ENCODE peak calls at places on chromosomes 13 and 19, in ten cellular contexts. E, J, S, U, G, C, O, N, H and R are unnamed samples. For H3K36me3, the result is how much of the 10 kb centered on the place peaks cover.

GRCh38 chr19:48961673-48962028 is 3.5 kb upstream of the FTL start:
- DNase-seq in E (no peak), J (no peak), S (no peak), U (no peak), G (no peak), C (no peak), O (no peak), N (no peak), H (no peak), R (no peak)

GRCh38 chr13:87123987-87124784 is 547.0 kb upstream of the SLITRK5 start:
- DNase-seq in E (peak), J (peak), S (no peak), U (peak), G (peak), C (no peak), O (no peak), N (no peak), H (peak), R (no peak)

GRCh38 chr19:19098084-19098702 is 34.4 kb downstream of the SLC25A42 start:
- DNase-seq in E (no peak), J (no peak), S (no peak), U (no peak), G (no peak), C (no peak), O (no peak), N (no peak), H (no peak), R (no peak)

GRCh38 chr19:3243851-3244700 is 19.6 kb downstream of the CELF5 start:
- DNase-seq in E (peak), J (peak), S (no peak), U (peak), G (peak), C (no peak), O (no peak), N (peak), H (peak), R (peak)

GRCh38 chr13:95862401-95862800 is 185.5 kb downstream of the DNAJC3 start:
- DNase-seq in E (no peak), J (no peak), S (no peak), U (no peak), G (no peak), C (no peak), O (no peak), N (no peak), H (no peak), R (no peak)

GRCh38 chr19:19214892-19215291 is 3.1 kb downstream of the NCAN start:
- DNase-seq in E (no peak), J (no peak), S (no peak), U (peak), G (peak), C (no peak), O (no peak), N (peak), H (peak), R (peak)

GRCh38 chr19:38862321-38863059 is 12.7 kb upstream of the HNRNPL start:
- DNase-seq in E (no peak), J (no peak), S (no peak), U (no peak), G (peak), C (peak), O (no peak), N (no peak), H (peak), R (no peak)

GRCh38 chr13:33260168-33261098 is 25.1 kb downstream of the STARD13 start:
- DNase-seq in E (no peak), J (no peak), S (no peak), U (no peak), G (no peak), C (no peak), O (no peak), N (no peak), H (peak), R (no peak)

GRCh38 chr19:7734220-7735203 is 2.6 kb upstream of the CLEC4G start:
- DNase-seq in E (no peak), J (no peak), S (no peak), U (no peak), G (no peak), C (no peak), O (no peak), N (no peak), H (peak), R (no peak)

GRCh38 chr19:7706188-7706530 is 4.2 kb upstream of the FCER2 start:
- DNase-seq in E (no peak), J (no peak), S (no peak), U (no peak), G (no peak), C (no peak), O (no peak), N (no peak), H (no peak), R (no peak)

GRCh38 chr13:111947876-111948275 is 119.1 kb upstream of the SOX1 start:
- DNase-seq in E (no peak), J (no peak), S (no peak), U (no peak), G (no peak), C (no peak), O (no peak), N (no peak), H (no peak), R (no peak)

GRCh38 chr13:111904701-111905608 is 162.0 kb upstream of the SOX1 start:
- DNase-seq in E (no peak), J (no peak), S (no peak), U (no peak), G (no peak), C (no peak), O (no peak), N (no peak), H (no peak), R (no peak)

GRCh38 chr13:104980571-104980970 is 1554.9 kb downstream of the EFNB2 start:
- DNase-seq in E (no peak), J (no peak), S (no peak), U (no peak), G (no peak), C (no peak), O (no peak), N (no peak), H (no peak), R (no peak)

GRCh38 chr13:26819067-26819466 is 58.5 kb upstream of the GPR12 start:
- DNase-seq in E (no peak), J (no peak), S (no peak), U (no peak), G (peak), C (no peak), O (no peak), N (no peak), H (no peak), R (no peak)

GRCh38 chr13:38530492-38530891 is 156.4 kb upstream of the FREM2 start:
- DNase-seq in E (no peak), J (no peak), S (no peak), U (no peak), G (no peak), C (no peak), O (no peak), N (no peak), H (peak), R (no peak)

GRCh38 chr13:98080280-98080679 is 62.6 kb upstream of the FARP1 start:
- DNase-seq in E (no peak), J (no peak), S (no peak), U (no peak), G (no peak), C (no peak), O (no peak), N (no peak), H (no peak), R (no peak)

GRCh38 chr13:51147732-51148131 is 36.7 kb upstream of the C13orf42 start:
- DNase-seq in E (no peak), J (no peak), S (no peak), U (peak), G (no peak), C (no peak), O (no peak), N (no peak), H (no peak), R (no peak)

GRCh38 chr13:102817907-102818306 is 19.0 kb downstream of the BIVM start:
- DNase-seq in E (no peak), J (peak), S (no peak), U (peak), G (no peak), C (no peak), O (no peak), N (no peak), H (no peak), R (no peak)

GRCh38 chr13:20301391-20302071 is 69.4 kb upstream of the GJB6 start:
- DNase-seq in E (no peak), J (no peak), S (no peak), U (peak), G (peak), C (no peak), O (peak), N (no peak), H (peak), R (no peak)

GRCh38 chr13:96551540-96551939 is 442.7 kb downstream of the OXGR1 start:
- DNase-seq in E (no peak), J (peak), S (no peak), U (peak), G (no peak), C (no peak), O (no peak), N (no peak), H (no peak), R (no peak)

GRCh38 chr19:9936151-9937000 is at the start of gene OLFM2:
- DNase-seq in E (no peak), J (no peak), S (peak), U (peak), G (no peak), C (peak), O (no peak), N (no peak), H (no peak), R (no peak)

GRCh38 chr13:33262069-33262487 is 23.5 kb downstream of the STARD13 start:
- DNase-seq in E (no peak), J (no peak), S (no peak), U (peak), G (no peak), C (peak), O (no peak), N (no peak), H (no peak), R (no peak)

GRCh38 chr13:67421475-67421874 is 191.3 kb upstream of the PCDH9 start:
- DNase-seq in E (no peak), J (no peak), S (no peak), U (no peak), G (no peak), C (no peak), O (no peak), N (no peak), H (no peak), R (no peak)

GRCh38 chr13:37870895-37871550 is 1.5 kb upstream of the TRPC4 start:
- DNase-seq in E (peak), J (peak), S (no peak), U (peak), G (no peak), C (no peak), O (no peak), N (no peak), H (peak), R (no peak)

GRCh38 chr13:50390503-50391248 is 375.4 kb downstream of the KCNRG start:
- DNase-seq in E (no peak), J (no peak), S (no peak), U (no peak), G (no peak), C (no peak), O (no peak), N (no peak), H (no peak), R (no peak)

GRCh38 chr13:95023405-95023804 is 277.8 kb downstream of the ABCC4 start:
- DNase-seq in E (no peak), J (peak), S (no peak), U (peak), G (no peak), C (no peak), O (no peak), N (no peak), H (no peak), R (no peak)

GRCh38 chr19:18932216-18932841 is 8.7 kb downstream of the HOMER3 start:
- DNase-seq in E (no peak), J (no peak), S (peak), U (peak), G (peak), C (peak), O (peak), N (peak), H (peak), R (peak)

GRCh38 chr19:3413796-3414327 is 47.5 kb downstream of the NFIC start:
- DNase-seq in E (no peak), J (no peak), S (no peak), U (no peak), G (no peak), C (no peak), O (no peak), N (no peak), H (no peak), R (no peak)

GRCh38 chr13:44756411-44756810 is 180.3 kb upstream of the TSC22D1 start:
- DNase-seq in E (no peak), J (no peak), S (no peak), U (no peak), G (no peak), C (no peak), O (no peak), N (no peak), H (peak), R (no peak)

GRCh38 chr19:40584007-40584406 is 7.3 kb downstream of the SHKBP1 start:
- DNase-seq in E (peak), J (no peak), S (no peak), U (no peak), G (no peak), C (no peak), O (no peak), N (no peak), H (no peak), R (no peak)

GRCh38 chr13:50636007-50636704 is 207.3 kb downstream of the DLEU7 start:
- DNase-seq in E (no peak), J (no peak), S (no peak), U (peak), G (no peak), C (peak), O (no peak), N (no peak), H (peak), R (peak)

GRCh38 chr19:3573162-3573857 is 566 bp downstream of the HMG20B start:
- DNase-seq in E (no peak), J (no peak), S (no peak), U (no peak), G (no peak), C (no peak), O (no peak), N (no peak), H (no peak), R (peak)

DNA sequence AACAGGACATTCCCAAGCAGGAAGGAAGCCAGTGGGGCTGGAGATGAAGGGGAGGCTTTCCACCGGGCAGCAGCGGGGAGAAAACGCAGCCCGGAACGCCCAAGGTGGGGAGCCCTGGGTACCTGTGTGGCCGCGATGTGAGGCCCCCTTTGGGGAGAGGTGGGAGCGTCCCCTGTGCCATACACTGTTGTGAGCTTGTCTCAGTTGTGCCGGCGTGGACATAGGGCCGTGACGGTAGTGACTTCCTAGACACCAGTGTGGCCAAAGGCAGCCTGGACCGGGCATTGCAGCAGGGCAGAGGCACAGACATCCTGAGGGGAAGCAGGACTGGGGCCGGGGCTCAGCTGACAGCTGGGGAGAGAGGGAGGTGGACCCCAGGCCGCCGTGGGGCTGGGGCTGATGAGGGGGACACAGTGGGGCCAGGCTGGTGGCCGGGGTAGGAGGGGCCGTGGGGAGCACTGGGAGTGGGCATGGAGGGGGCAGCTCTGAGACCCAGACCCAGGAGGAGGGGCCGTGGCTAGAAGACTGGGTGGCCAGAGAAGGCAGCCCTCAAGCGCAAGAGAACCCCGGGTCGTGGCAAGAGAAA is 38.5 kb upstream of the TFDP1 start:
- DNase-seq in E (no peak), J (no peak), S (no peak), U (no peak), G (no peak), C (no peak), O (no peak), N (no peak), H (no peak), R (no peak)
- H3K36me3 ChIP-seq in E (under half), J (under half), S (under half), U (under half), G (under half), C (under half), O (under half), N (under half), H (under half), R (under half)

GRCh38 chr19:15238639-15239155 is 6.4 kb upstream of the EPHX3 start:
- DNase-seq in E (no peak), J (no peak), S (no peak), U (peak), G (no peak), C (no peak), O (no peak), N (no peak), H (no peak), R (no peak)
- H3K36me3 ChIP-seq in E (half or more), J (under half), S (under half), U (under half), G (under half), C (under half), O (half or more), N (under half), H (under half), R (half or more)

DNA sequence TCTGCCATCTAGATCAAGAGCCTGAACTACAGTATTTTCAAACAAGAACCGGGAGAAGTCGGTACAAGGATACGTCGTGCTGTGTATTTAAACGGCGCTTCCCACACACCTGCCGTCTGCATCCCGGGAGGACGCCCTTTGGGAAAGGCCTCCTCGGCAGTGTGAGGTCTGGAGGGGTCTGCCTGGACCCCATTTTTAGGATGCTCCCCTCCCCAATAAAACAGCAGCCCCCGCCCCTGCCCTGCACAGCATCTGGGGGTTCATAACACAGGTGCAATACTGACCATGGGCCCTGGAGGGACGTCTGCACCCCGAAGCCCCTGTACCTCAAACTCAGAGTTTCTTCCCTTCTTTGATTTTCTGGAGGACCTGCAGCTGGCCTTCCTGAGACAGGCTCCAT is 4.1 kb upstream of the C13orf46 start:
- DNase-seq in E (no peak), J (no peak), S (no peak), U (no peak), G (no peak), C (no peak), O (no peak), N (no peak), H (no peak), R (no peak)
- H3K36me3 ChIP-seq in E (half or more), J (under half), S (half or more), U (under half), G (under half), C (under half), O (half or more), N (half or more), H (under half), R (under half)

DNA sequence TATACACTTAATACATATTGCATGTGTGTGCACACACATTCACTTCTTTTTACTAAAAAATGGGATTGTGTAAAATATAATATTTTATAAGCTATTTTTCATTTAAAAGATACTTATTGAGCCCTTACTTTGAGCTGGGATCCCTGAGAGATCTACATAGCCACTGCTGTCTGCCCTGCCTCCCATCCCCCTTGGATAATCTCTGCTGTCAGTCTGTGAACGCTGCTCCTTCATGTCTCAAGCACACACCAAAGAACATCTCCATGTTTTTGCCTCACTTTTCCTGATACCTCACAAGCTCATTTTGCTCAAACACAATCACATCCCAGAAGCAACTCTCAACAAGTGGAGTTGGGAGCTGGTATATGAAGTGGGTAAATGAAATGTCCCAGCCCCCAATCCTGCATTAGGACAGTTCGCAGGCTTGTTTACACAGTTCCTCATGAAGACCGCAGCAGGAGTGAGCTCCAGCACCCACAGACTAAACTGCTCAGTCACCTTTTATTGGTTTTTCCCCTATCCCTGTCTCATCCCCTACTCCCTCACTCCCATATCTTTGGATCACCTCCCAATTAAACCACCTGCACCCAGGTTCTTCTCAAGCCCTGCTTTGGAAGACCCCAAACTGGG is 108.3 kb upstream of the FRY start:
- DNase-seq in E (no peak), J (no peak), S (no peak), U (peak), G (no peak), C (no peak), O (no peak), N (no peak), H (no peak), R (no peak)
- H3K36me3 ChIP-seq in E (under half), J (under half), S (under half), U (under half), G (under half), C (under half), O (under half), N (under half), H (under half), R (under half)

DNA sequence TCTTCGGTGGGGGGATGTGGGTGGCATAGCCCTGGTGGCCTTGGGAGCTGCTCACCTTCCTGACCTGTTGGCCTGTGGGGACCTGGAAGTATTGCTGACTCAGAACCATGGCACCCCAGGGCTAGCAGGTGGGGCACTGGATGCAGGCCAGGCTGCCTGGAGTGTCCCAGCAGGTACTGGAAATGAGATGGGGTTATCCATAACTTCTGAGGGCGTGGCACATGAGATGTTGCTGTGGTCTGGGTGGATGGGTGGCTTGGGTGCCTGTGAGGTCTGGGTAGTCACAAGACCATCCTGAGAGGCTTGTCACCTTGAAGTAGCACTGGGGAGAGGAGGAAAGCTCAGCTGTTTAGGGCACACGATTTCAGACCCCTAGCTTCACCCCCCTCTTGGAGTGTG is 636 bp upstream of the RNF225 start:
- DNase-seq in E (no peak), J (no peak), S (no peak), U (no peak), G (no peak), C (no peak), O (no peak), N (no peak), H (no peak), R (no peak)
- H3K36me3 ChIP-seq in E (under half), J (under half), S (under half), U (under half), G (under half), C (under half), O (half or more), N (under half), H (under half), R (half or more)

DNA sequence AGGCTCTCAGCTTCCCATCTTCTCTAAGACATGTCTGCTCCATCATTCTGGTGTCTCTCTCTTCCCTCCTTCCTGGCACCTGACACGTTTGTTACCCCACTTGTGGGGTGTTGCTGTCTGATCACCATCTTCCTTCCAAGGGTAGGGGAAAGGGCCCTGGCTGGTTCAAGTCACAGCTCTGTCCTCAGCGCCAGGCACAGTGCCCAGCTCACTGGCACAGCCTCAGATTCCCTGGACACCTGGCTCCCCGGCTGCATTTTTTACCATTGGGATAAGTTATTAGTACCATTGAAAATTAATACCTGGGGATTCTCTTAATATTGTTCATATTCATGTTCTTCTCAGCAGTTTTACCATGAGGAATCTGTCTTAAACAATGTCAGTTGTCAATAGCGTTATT is 50.8 kb upstream of the LDLR start:
- DNase-seq in E (no peak), J (no peak), S (no peak), U (no peak), G (no peak), C (no peak), O (no peak), N (no peak), H (no peak), R (no peak)
- H3K36me3 ChIP-seq in E (half or more), J (under half), S (under half), U (under half), G (under half), C (under half), O (half or more), N (under half), H (half or more), R (half or more)

GRCh38 chr19:37669336-37669963 is 14.2 kb upstream of the ZFP30 start:
- DNase-seq in E (no peak), J (no peak), S (no peak), U (peak), G (no peak), C (no peak), O (no peak), N (no peak), H (no peak), R (no peak)
- H3K36me3 ChIP-seq in E (under half), J (under half), S (under half), U (under half), G (under half), C (under half), O (under half), N (under half), H (under half), R (under half)

GRCh38 chr19:32438751-32439150 is 33.2 kb downstream of the DPY19L3 start:
- DNase-seq in E (no peak), J (no peak), S (no peak), U (no peak), G (no peak), C (no peak), O (no peak), N (no peak), H (no peak), R (no peak)
- H3K36me3 ChIP-seq in E (under half), J (under half), S (under half), U (under half), G (under half), C (under half), O (half or more), N (under half), H (under half), R (half or more)